ENCODE peak calls at places on chromosomes 12 and 14, in four cellular contexts. One of them, this sample, is unnamed.

GRCh38 chr14:96136361-96136760 is 68.3 kb upstream of the BDKRB2 start:
- DNase-seq in epithelial cell of esophagus: peak; percentile 23
- DNase-seq in body of pancreas: no peak
- DNase-seq in dorsolateral prefrontal cortex: no peak
- DNase-seq in this sample: no peak

GRCh38 chr14:96889091-96889490 is 91.9 kb downstream of the VRK1 start:
- DNase-seq in epithelial cell of esophagus: no peak
- DNase-seq in body of pancreas: no peak
- DNase-seq in dorsolateral prefrontal cortex: no peak
- DNase-seq in this sample: no peak

GRCh38 chr14:21915814-21916213 is 242.2 kb upstream of the OR4E1 start:
- DNase-seq in epithelial cell of esophagus: peak; percentile 65
- DNase-seq in body of pancreas: peak; percentile 21
- DNase-seq in dorsolateral prefrontal cortex: no peak
- DNase-seq in this sample: no peak

GRCh38 chr12:25051583-25052190 is 102.8 kb upstream of the BCAT1 start:
- DNase-seq in epithelial cell of esophagus: no peak
- DNase-seq in body of pancreas: no peak
- DNase-seq in dorsolateral prefrontal cortex: no peak
- DNase-seq in this sample: no peak

GRCh38 chr14:44528180-44528579 is 21.1 kb upstream of the FSCB start:
- DNase-seq in epithelial cell of esophagus: no peak
- DNase-seq in body of pancreas: no peak
- DNase-seq in dorsolateral prefrontal cortex: no peak
- DNase-seq in this sample: no peak

GRCh38 chr12:69509308-69509736 is 39.1 kb downstream of the FRS2 start:
- DNase-seq in epithelial cell of esophagus: no peak
- DNase-seq in body of pancreas: no peak
- DNase-seq in dorsolateral prefrontal cortex: no peak
- DNase-seq in this sample: no peak

GRCh38 chr12:104763163-104763805 is 194.8 kb downstream of the SLC41A2 start:
- DNase-seq in epithelial cell of esophagus: peak; percentile 57
- DNase-seq in body of pancreas: no peak
- DNase-seq in dorsolateral prefrontal cortex: no peak
- DNase-seq in this sample: no peak

GRCh38 chr12:120951-121350 is 54.4 kb downstream of the IQSEC3 start:
- DNase-seq in epithelial cell of esophagus: no peak
- DNase-seq in body of pancreas: no peak
- DNase-seq in dorsolateral prefrontal cortex: no peak
- DNase-seq in this sample: no peak

GRCh38 chr14:65103150-65103760 is 938 bp upstream of the MAX start:
- DNase-seq in epithelial cell of esophagus: no peak
- DNase-seq in body of pancreas: peak; percentile 29
- DNase-seq in dorsolateral prefrontal cortex: no peak
- DNase-seq in this sample: no peak

GRCh38 chr12:15439459-15439858 is 117.2 kb downstream of the PTPRO start:
- DNase-seq in epithelial cell of esophagus: no peak
- DNase-seq in body of pancreas: no peak
- DNase-seq in dorsolateral prefrontal cortex: no peak
- DNase-seq in this sample: no peak

GRCh38 chr12:120938496-120938895 is 34.3 kb upstream of the SPPL3 start:
- DNase-seq in epithelial cell of esophagus: no peak
- DNase-seq in body of pancreas: no peak
- DNase-seq in dorsolateral prefrontal cortex: no peak
- DNase-seq in this sample: no peak

GRCh38 chr12:45203767-45204166 is 12.1 kb upstream of the ANO6 start:
- DNase-seq in epithelial cell of esophagus: no peak
- DNase-seq in body of pancreas: no peak
- DNase-seq in dorsolateral prefrontal cortex: no peak
- DNase-seq in this sample: no peak

GRCh38 chr14:68981539-68981976 is 2.5 kb upstream of the ACTN1 start:
- DNase-seq in epithelial cell of esophagus: peak; percentile 60
- DNase-seq in body of pancreas: no peak
- DNase-seq in dorsolateral prefrontal cortex: no peak
- DNase-seq in this sample: no peak

GRCh38 chr14:103628684-103629502 is at the start of gene KLC1:
- DNase-seq in epithelial cell of esophagus: peak; percentile 70
- DNase-seq in body of pancreas: peak; percentile 84
- DNase-seq in dorsolateral prefrontal cortex: peak; percentile 73
- DNase-seq in this sample: peak; percentile 85

GRCh38 chr14:99389171-99389826 is 91.4 kb downstream of the SETD3 start:
- DNase-seq in epithelial cell of esophagus: peak; percentile 50
- DNase-seq in body of pancreas: no peak
- DNase-seq in dorsolateral prefrontal cortex: no peak
- DNase-seq in this sample: no peak

GRCh38 chr14:76432967-76433752 is 57.2 kb downstream of the ESRRB start:
- DNase-seq in epithelial cell of esophagus: no peak
- DNase-seq in body of pancreas: no peak
- DNase-seq in dorsolateral prefrontal cortex: no peak
- DNase-seq in this sample: no peak

GRCh38 chr14:65101631-65102440 is 481 bp downstream of the MAX start:
- DNase-seq in epithelial cell of esophagus: no peak
- DNase-seq in body of pancreas: no peak
- DNase-seq in dorsolateral prefrontal cortex: no peak
- DNase-seq in this sample: no peak

GRCh38 chr12:128783129-128783574 is 40.6 kb downstream of the SLC15A4 start:
- DNase-seq in epithelial cell of esophagus: no peak
- DNase-seq in body of pancreas: no peak
- DNase-seq in dorsolateral prefrontal cortex: no peak
- DNase-seq in this sample: no peak

GRCh38 chr12:114194066-114194465 is 211.9 kb downstream of the TBX5 start:
- DNase-seq in epithelial cell of esophagus: no peak
- DNase-seq in body of pancreas: no peak
- DNase-seq in dorsolateral prefrontal cortex: no peak
- DNase-seq in this sample: no peak

GRCh38 chr12:101166866-101167265 is 43.2 kb downstream of the SLC5A8 start:
- DNase-seq in epithelial cell of esophagus: no peak
- DNase-seq in body of pancreas: no peak
- DNase-seq in dorsolateral prefrontal cortex: no peak
- DNase-seq in this sample: no peak

GRCh38 chr14:63922696-63923421 is 70.1 kb downstream of the SYNE2 start:
- DNase-seq in epithelial cell of esophagus: peak; percentile 99
- DNase-seq in body of pancreas: peak; percentile 45
- DNase-seq in dorsolateral prefrontal cortex: no peak
- DNase-seq in this sample: peak; percentile 60

GRCh38 chr14:93010543-93011541 is 87.9 kb downstream of the CHGA start:
- DNase-seq in epithelial cell of esophagus: no peak
- DNase-seq in body of pancreas: no peak
- DNase-seq in dorsolateral prefrontal cortex: no peak
- DNase-seq in this sample: no peak

GRCh38 chr12:51976376-51977160 is 25.1 kb downstream of the ACVR1B start:
- DNase-seq in epithelial cell of esophagus: peak; percentile 26
- DNase-seq in body of pancreas: peak; percentile 16
- DNase-seq in dorsolateral prefrontal cortex: no peak
- DNase-seq in this sample: no peak

GRCh38 chr14:103207038-103207403 is 83.8 kb downstream of the TNFAIP2 start:
- DNase-seq in epithelial cell of esophagus: no peak
- DNase-seq in body of pancreas: peak; percentile 56
- DNase-seq in dorsolateral prefrontal cortex: no peak
- DNase-seq in this sample: peak; percentile 68

GRCh38 chr12:42725839-42726238 is 136.3 kb upstream of the PRICKLE1 start:
- DNase-seq in epithelial cell of esophagus: peak; percentile 82
- DNase-seq in body of pancreas: no peak
- DNase-seq in dorsolateral prefrontal cortex: no peak
- DNase-seq in this sample: no peak

GRCh38 chr12:106032141-106032925 is 106.4 kb downstream of the NUAK1 start:
- DNase-seq in epithelial cell of esophagus: peak; percentile 28
- DNase-seq in body of pancreas: no peak
- DNase-seq in dorsolateral prefrontal cortex: no peak
- DNase-seq in this sample: no peak

GRCh38 chr12:69685810-69686209 is 13.3 kb downstream of the BEST3 start:
- DNase-seq in epithelial cell of esophagus: peak; percentile 91
- DNase-seq in body of pancreas: no peak
- DNase-seq in dorsolateral prefrontal cortex: no peak
- DNase-seq in this sample: no peak

GRCh38 chr12:117100851-117101673 is 1.8 kb upstream of the TESC start:
- DNase-seq in epithelial cell of esophagus: no peak
- DNase-seq in body of pancreas: no peak
- DNase-seq in dorsolateral prefrontal cortex: no peak
- DNase-seq in this sample: no peak

GRCh38 chr12:29088611-29089219 is 60.4 kb upstream of the FAR2 start:
- DNase-seq in epithelial cell of esophagus: peak; percentile 36
- DNase-seq in body of pancreas: no peak
- DNase-seq in dorsolateral prefrontal cortex: no peak
- DNase-seq in this sample: no peak

GRCh38 chr14:50488521-50488920 is 43.8 kb downstream of the MAP4K5 start:
- DNase-seq in epithelial cell of esophagus: no peak
- DNase-seq in body of pancreas: no peak
- DNase-seq in dorsolateral prefrontal cortex: no peak
- DNase-seq in this sample: no peak

GRCh38 chr12:25347716-25348261 is 97.1 kb upstream of the KRAS start:
- DNase-seq in epithelial cell of esophagus: peak; percentile 84
- DNase-seq in body of pancreas: no peak
- DNase-seq in dorsolateral prefrontal cortex: no peak
- DNase-seq in this sample: no peak

GRCh38 chr12:3381059-3382047 is 109.7 kb upstream of the PRMT8 start:
- DNase-seq in epithelial cell of esophagus: no peak
- DNase-seq in body of pancreas: peak; percentile 25
- DNase-seq in dorsolateral prefrontal cortex: no peak
- DNase-seq in this sample: no peak

GRCh38 chr12:131052891-131053290 is 99.2 kb downstream of the ADGRD1 start:
- DNase-seq in epithelial cell of esophagus: no peak
- DNase-seq in body of pancreas: no peak
- DNase-seq in dorsolateral prefrontal cortex: no peak
- DNase-seq in this sample: peak; percentile 10

GRCh38 chr12:20201733-20202132 is 166.6 kb upstream of the PDE3A start:
- DNase-seq in epithelial cell of esophagus: no peak
- DNase-seq in body of pancreas: no peak
- DNase-seq in dorsolateral prefrontal cortex: no peak
- DNase-seq in this sample: no peak

GRCh38 chr14:53517276-53517960 is 364.3 kb upstream of the DDHD1 start:
- DNase-seq in epithelial cell of esophagus: no peak
- DNase-seq in body of pancreas: no peak
- DNase-seq in dorsolateral prefrontal cortex: no peak
- DNase-seq in this sample: no peak

GRCh38 chr14:66405158-66405557 is 81.0 kb upstream of the CCDC196 start:
- DNase-seq in epithelial cell of esophagus: peak; percentile 35
- DNase-seq in body of pancreas: no peak
- DNase-seq in dorsolateral prefrontal cortex: no peak
- DNase-seq in this sample: no peak

GRCh38 chr14:89339579-89339978 is 77.5 kb downstream of the FOXN3 start:
- DNase-seq in epithelial cell of esophagus: peak; percentile 10
- DNase-seq in body of pancreas: no peak
- DNase-seq in dorsolateral prefrontal cortex: no peak
- DNase-seq in this sample: no peak
- H3K4me3 ChIP-seq in epithelial cell of esophagus: no peak overlapping the region
- H3K4me3 ChIP-seq in body of pancreas: no peak overlapping the region
- H3K4me3 ChIP-seq in dorsolateral prefrontal cortex: no peak overlapping the region
- H3K4me3 ChIP-seq in this sample: no peak overlapping the region

GRCh38 chr12:123165537-123165936 is 14.6 kb upstream of the PITPNM2 start:
- DNase-seq in epithelial cell of esophagus: no peak
- DNase-seq in body of pancreas: no peak
- DNase-seq in dorsolateral prefrontal cortex: no peak
- DNase-seq in this sample: no peak
- H3K4me3 ChIP-seq in epithelial cell of esophagus: no peak overlapping the region
- H3K4me3 ChIP-seq in body of pancreas: no peak overlapping the region
- H3K4me3 ChIP-seq in dorsolateral prefrontal cortex: no peak overlapping the region
- H3K4me3 ChIP-seq in this sample: no peak overlapping the region

DNA sequence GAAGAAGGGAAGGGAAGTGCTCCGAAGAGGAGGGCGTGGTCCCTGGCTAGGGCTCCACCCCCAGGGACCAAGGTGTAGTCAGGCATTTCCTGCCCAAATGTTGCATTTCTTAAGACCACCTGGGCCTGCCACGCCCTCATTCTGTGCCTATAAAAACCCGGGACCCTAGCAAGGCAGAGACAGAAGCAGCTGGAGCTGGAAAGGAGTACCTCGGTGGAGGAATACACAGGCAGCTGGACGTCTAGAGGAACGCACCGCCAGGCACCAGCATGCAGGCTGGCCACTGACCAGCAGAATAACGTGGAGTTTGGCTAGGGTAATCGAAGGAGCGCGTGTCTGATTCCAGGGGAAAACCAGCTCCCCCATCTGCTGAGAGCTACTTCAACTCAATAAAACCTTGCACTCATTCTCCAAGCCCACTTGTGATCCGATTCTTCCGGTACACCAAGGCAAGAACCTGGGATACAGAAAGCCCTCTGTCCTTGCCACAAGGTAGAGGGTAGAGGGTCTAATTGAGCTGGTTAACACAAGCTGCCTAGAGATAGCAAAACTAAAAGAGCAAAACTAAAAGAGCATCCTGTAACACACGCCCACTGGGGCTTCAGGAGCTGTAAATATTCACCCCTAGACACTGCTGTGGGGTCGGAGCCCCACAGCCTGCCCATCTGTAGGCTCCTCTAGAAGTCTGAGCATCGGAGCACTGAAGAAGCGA is 21.0 kb downstream of the CFL2 start:
- DNase-seq in epithelial cell of esophagus: peak; percentile 47
- DNase-seq in body of pancreas: peak; percentile 65
- DNase-seq in dorsolateral prefrontal cortex: no peak
- DNase-seq in this sample: no peak
- H3K4me3 ChIP-seq in epithelial cell of esophagus: peak overlapping the region; percentile 40
- H3K4me3 ChIP-seq in body of pancreas: no peak overlapping the region
- H3K4me3 ChIP-seq in dorsolateral prefrontal cortex: peak overlapping the region; percentile 7
- H3K4me3 ChIP-seq in this sample: peak overlapping the region; percentile 16

GRCh38 chr14:90198541-90198940 is 57.8 kb upstream of the PSMC1 start:
- DNase-seq in epithelial cell of esophagus: no peak
- DNase-seq in body of pancreas: no peak
- DNase-seq in dorsolateral prefrontal cortex: no peak
- DNase-seq in this sample: no peak

GRCh38 chr14:90201344-90201743 is 55.0 kb upstream of the PSMC1 start:
- DNase-seq in epithelial cell of esophagus: no peak
- DNase-seq in body of pancreas: no peak
- DNase-seq in dorsolateral prefrontal cortex: no peak
- DNase-seq in this sample: no peak

GRCh38 chr14:90204516-90204915 is 51.8 kb upstream of the PSMC1 start:
- DNase-seq in epithelial cell of esophagus: no peak
- DNase-seq in body of pancreas: no peak
- DNase-seq in dorsolateral prefrontal cortex: no peak
- DNase-seq in this sample: no peak
- H3K4me3 ChIP-seq in epithelial cell of esophagus: no peak overlapping the region
- H3K4me3 ChIP-seq in body of pancreas: no peak overlapping the region
- H3K4me3 ChIP-seq in dorsolateral prefrontal cortex: no peak overlapping the region
- H3K4me3 ChIP-seq in this sample: no peak overlapping the region

DNA sequence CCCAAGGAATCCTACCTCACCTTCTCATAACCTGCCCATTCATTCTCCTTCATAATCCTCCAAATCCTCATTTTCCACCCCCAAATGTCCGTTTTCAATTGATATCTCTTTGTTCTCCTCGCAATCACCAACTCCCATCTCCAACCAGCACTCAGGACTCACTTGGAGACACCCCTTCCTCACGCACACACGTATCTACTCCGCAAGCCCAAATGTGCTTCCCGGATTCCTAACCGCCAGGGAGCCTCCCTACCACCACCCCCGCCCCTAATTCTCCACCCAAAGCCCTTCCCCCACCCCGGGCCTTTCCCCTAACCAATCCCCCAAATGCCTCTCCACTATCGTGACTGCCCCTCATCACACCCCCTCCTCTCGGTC is 304 bp downstream of the KCTD10 start:
- DNase-seq in epithelial cell of esophagus: no peak
- DNase-seq in body of pancreas: no peak
- DNase-seq in dorsolateral prefrontal cortex: no peak
- DNase-seq in this sample: no peak
- H3K4me3 ChIP-seq in epithelial cell of esophagus: peak overlapping the region; percentile 98
- H3K4me3 ChIP-seq in body of pancreas: peak overlapping the region; percentile 88
- H3K4me3 ChIP-seq in dorsolateral prefrontal cortex: peak overlapping the region; percentile 91
- H3K4me3 ChIP-seq in this sample: peak overlapping the region; percentile 93